ENCODE peak calls at places on chromosomes 12 and 14, in nine cellular contexts. I is NCI-H1092 treated with DMSO at 0.1 percent for 48 hours; R is GM13977; Y is fibroblast of lung; U is activated T-cell treated with anti-CD3 and anti-CD28 coated beads, Interleukin-2, amount 50 U/mL, for 1 hour; H is 8988T; V is choroid plexus epithelial cell; A is NCI-H1417 treated with DMSO at 0.1 percent for 48 hours; M is stimulated activated CD4-positive, alpha-beta T cell treated with anti-CD3 and anti-CD28 coated beads, Interleukin-4, amount 100 ng/mL, for 1 hour. O is an unnamed sample.

GRCh38 chr14:33791971-33792370 is 158.9 kb downstream of the EGLN3 start:
- DNase-seq in I (no peak), R (peak; percentile 23), Y (no peak), U (no peak), H (no peak), V (no peak), A (no peak), M (no peak), O (peak; percentile 3)

GRCh38 chr12:20000229-20000869 is 368.0 kb upstream of the PDE3A start:
- DNase-seq in I (no peak), R (no peak), Y (no peak), U (no peak), H (no peak), V (peak; percentile 28), A (no peak), M (no peak), O (no peak)

GRCh38 chr12:121499929-121500793 is 80.7 kb downstream of the KDM2B start:
- DNase-seq in I (peak; percentile 18), R (peak; percentile 80), Y (peak; percentile 43), U (peak; percentile 79), H (peak; percentile 76), V (peak; percentile 76), A (no peak), M (peak; percentile 75), O (peak; percentile 47)

GRCh38 chr14:103019827-103020226 is 37.5 kb downstream of the CDC42BPB start:
- DNase-seq in I (no peak), R (no peak), Y (no peak), U (no peak), H (no peak), V (no peak), A (no peak), M (no peak), O (no peak)

GRCh38 chr14:101823081-101823480 is 61.6 kb downstream of the PPP2R5C start:
- DNase-seq in I (no peak), R (no peak), Y (no peak), U (no peak), H (no peak), V (no peak), A (peak; percentile 18), M (no peak), O (no peak)

GRCh38 chr14:85333313-85333712 is 196.6 kb upstream of the FLRT2 start:
- DNase-seq in I (no peak), R (no peak), Y (peak; percentile 73), U (no peak), H (no peak), V (peak; percentile 56), A (no peak), M (no peak), O (no peak)

GRCh38 chr12:77107121-77107520 is 41.8 kb upstream of the E2F7 start:
- DNase-seq in I (no peak), R (no peak), Y (no peak), U (no peak), H (no peak), V (no peak), A (no peak), M (no peak), O (no peak)

GRCh38 chr12:5565933-5566632 is 134.2 kb downstream of the NTF3 start:
- DNase-seq in I (no peak), R (no peak), Y (peak; percentile 67), U (no peak), H (no peak), V (no peak), A (no peak), M (no peak), O (no peak)

GRCh38 chr12:98418357-98419075 is 96.9 kb upstream of the TMPO start:
- DNase-seq in I (no peak), R (peak; percentile 21), Y (peak; percentile 99), U (no peak), H (no peak), V (peak; percentile 98), A (no peak), M (no peak), O (peak; percentile 77)

GRCh38 chr14:24913026-24913425 is 136.9 kb downstream of the STXBP6 start:
- DNase-seq in I (no peak), R (no peak), Y (peak; percentile 48), U (no peak), H (no peak), V (no peak), A (no peak), M (no peak), O (no peak)

GRCh38 chr12:50776749-50777728 is 13.1 kb downstream of the ATF1 start:
- DNase-seq in I (no peak), R (no peak), Y (no peak), U (no peak), H (no peak), V (no peak), A (no peak), M (no peak), O (no peak)

GRCh38 chr12:104063712-104064030 is 660 bp upstream of the HCFC2 start:
- DNase-seq in I (peak; percentile 40), R (no peak), Y (no peak), U (no peak), H (no peak), V (peak; percentile 68), A (no peak), M (no peak), O (peak; percentile 44)

GRCh38 chr12:53208877-53209463 is 1.9 kb upstream of the ITGB7 start:
- DNase-seq in I (no peak), R (peak; percentile 69), Y (no peak), U (no peak), H (no peak), V (no peak), A (no peak), M (no peak), O (no peak)

GRCh38 chr14:102805941-102806340 is 28.7 kb downstream of the TRAF3 start:
- DNase-seq in I (no peak), R (no peak), Y (no peak), U (no peak), H (no peak), V (no peak), A (no peak), M (no peak), O (no peak)

GRCh38 chr12:6313326-6313940 is 3.0 kb downstream of the PLEKHG6 start:
- DNase-seq in I (no peak), R (no peak), Y (no peak), U (no peak), H (no peak), V (no peak), A (no peak), M (no peak), O (no peak)

GRCh38 chr14:103422981-103423600 is 37.9 kb downstream of the MARK3 start:
- DNase-seq in I (no peak), R (no peak), Y (peak; percentile 91), U (no peak), H (no peak), V (peak; percentile 92), A (no peak), M (no peak), O (no peak)

GRCh38 chr12:50765325-50765911 is 1.5 kb downstream of the ATF1 start:
- DNase-seq in I (peak; percentile 20), R (peak; percentile 80), Y (peak; percentile 36), U (peak; percentile 35), H (peak; percentile 40), V (peak; percentile 69), A (no peak), M (peak; percentile 23), O (peak; percentile 60)

GRCh38 chr12:19970826-19971225 is 397.5 kb upstream of the PDE3A start:
- DNase-seq in I (no peak), R (no peak), Y (peak; percentile 58), U (no peak), H (no peak), V (no peak), A (no peak), M (no peak), O (no peak)

GRCh38 chr12:124659003-124659402 is 91.6 kb upstream of the NCOR2 start:
- DNase-seq in I (no peak), R (no peak), Y (no peak), U (no peak), H (no peak), V (no peak), A (no peak), M (no peak), O (no peak)

GRCh38 chr12:29152223-29152868 is 3.3 kb downstream of the FAR2 start:
- DNase-seq in I (no peak), R (peak; percentile 73), Y (no peak), U (no peak), H (no peak), V (no peak), A (no peak), M (no peak), O (no peak)

GRCh38 chr14:92263681-92264080 is 59.3 kb upstream of the SLC24A4 start:
- DNase-seq in I (no peak), R (no peak), Y (no peak), U (no peak), H (no peak), V (peak; percentile 8), A (no peak), M (no peak), O (no peak)

GRCh38 chr12:109535863-109536250 is 37.4 kb downstream of the MMAB start:
- DNase-seq in I (no peak), R (no peak), Y (no peak), U (no peak), H (no peak), V (no peak), A (no peak), M (no peak), O (no peak)

GRCh38 chr12:3042394-3042793 is 34.8 kb upstream of the TSPAN9 start:
- DNase-seq in I (peak; percentile 51), R (no peak), Y (no peak), U (no peak), H (no peak), V (no peak), A (no peak), M (no peak), O (no peak)

GRCh38 chr14:75711134-75711795 is 50.2 kb downstream of the TTLL5 start:
- DNase-seq in I (no peak), R (peak; percentile 20), Y (peak; percentile 67), U (no peak), H (peak; percentile 22), V (peak; percentile 85), A (no peak), M (no peak), O (peak; percentile 17)

GRCh38 chr12:98291828-98292227 is 223.6 kb upstream of the TMPO start:
- DNase-seq in I (no peak), R (no peak), Y (no peak), U (no peak), H (no peak), V (no peak), A (no peak), M (no peak), O (no peak)

GRCh38 chr14:28143340-28143739 is 623.2 kb upstream of the FOXG1 start:
- DNase-seq in I (peak; percentile 67), R (no peak), Y (no peak), U (no peak), H (no peak), V (no peak), A (no peak), M (no peak), O (no peak)

GRCh38 chr14:34817768-34818167 is 57.4 kb downstream of the BAZ1A start:
- DNase-seq in I (no peak), R (no peak), Y (no peak), U (no peak), H (no peak), V (no peak), A (no peak), M (no peak), O (no peak)

GRCh38 chr14:57066887-57067513 is 201.7 kb downstream of the EXOC5 start:
- DNase-seq in I (peak; percentile 62), R (peak; percentile 34), Y (peak; percentile 0), U (no peak), H (no peak), V (peak; percentile 36), A (no peak), M (peak; percentile 45), O (no peak)

GRCh38 chr12:102824218-102824835 is 92.7 kb downstream of the PAH start:
- DNase-seq in I (no peak), R (peak; percentile 12), Y (peak; percentile 10), U (no peak), H (no peak), V (peak; percentile 30), A (no peak), M (no peak), O (peak; percentile 46)

GRCh38 chr12:92574046-92574783 is 128.6 kb upstream of the PLEKHG7 start:
- DNase-seq in I (peak; percentile 45), R (no peak), Y (peak; percentile 30), U (no peak), H (peak; percentile 22), V (peak; percentile 67), A (no peak), M (no peak), O (peak; percentile 35)

GRCh38 chr14:33239465-33239864 is 300.8 kb downstream of the NPAS3 start:
- DNase-seq in I (no peak), R (no peak), Y (no peak), U (no peak), H (no peak), V (no peak), A (no peak), M (no peak), O (no peak)